ENCODE peak calls at places on chromosome X, in nine cellular contexts. X is CD8-positive, alpha-beta T cell; E is cardiac fibroblast; G is stomach; T is sigmoid colon; Z is fibroblast of the aortic adventitia; O is lower leg skin; F is fibroblast of mammary gland; K is breast epithelium. A is an unnamed sample.

GRCh38 chrX:120302434-120302833 is 8.8 kb downstream of the TMEM255A start:
- DNase-seq in X (peak; percentile 29), E (no peak), G (no peak), T (no peak), Z (no peak), O (no peak), F (no peak), K (no peak), A (no peak)

GRCh38 chrX:122269243-122269781 is 914.8 kb upstream of the GRIA3 start:
- DNase-seq in X (no peak), E (no peak), G (no peak), T (no peak), Z (no peak), O (no peak), F (peak; percentile 0), K (no peak), A (no peak)

GRCh38 chrX:142998447-142999208 is 27.1 kb upstream of the SPANXN4 start:
- DNase-seq in X (no peak), E (peak; percentile 1), G (no peak), T (no peak), Z (no peak), O (no peak), F (peak; percentile 1), K (no peak), A (no peak)

GRCh38 chrX:8684201-8684600 is 47.7 kb downstream of the ANOS1 start:
- DNase-seq in X (no peak), E (no peak), G (no peak), T (no peak), Z (no peak), O (no peak), F (no peak), K (no peak), A (no peak)

GRCh38 chrX:113384628-113385027 is 544.0 kb upstream of the AMOT start:
- DNase-seq in X (no peak), E (peak; percentile 86), G (no peak), T (no peak), Z (peak; percentile 91), O (peak; percentile 25), F (peak; percentile 91), K (no peak), A (no peak)

GRCh38 chrX:102650903-102651241 is 411 bp upstream of the GPRASP1 start:
- DNase-seq in X (no peak), E (no peak), G (no peak), T (no peak), Z (no peak), O (no peak), F (peak; percentile 4), K (no peak), A (no peak)

GRCh38 chrX:103628386-103629290 is at the start of gene TCEAL1:
- DNase-seq in X (peak; percentile 37), E (peak; percentile 40), G (peak; percentile 58), T (peak; percentile 89), Z (peak; percentile 31), O (peak; percentile 39), F (peak; percentile 42), K (peak; percentile 56), A (peak; percentile 35)

GRCh38 chrX:150680974-150681373 is 12.2 kb upstream of the MTMR1 start:
- DNase-seq in X (no peak), E (peak; percentile 48), G (no peak), T (no peak), Z (peak; percentile 32), O (no peak), F (peak; percentile 23), K (no peak), A (no peak)

GRCh38 chrX:129665916-129666644 is 11.3 kb upstream of the APLN start:
- DNase-seq in X (no peak), E (peak; percentile 83), G (no peak), T (no peak), Z (peak; percentile 86), O (no peak), F (peak; percentile 76), K (no peak), A (no peak)

GRCh38 chrX:39948564-39948963 is 149.2 kb downstream of the BCOR start:
- DNase-seq in X (no peak), E (no peak), G (no peak), T (no peak), Z (no peak), O (no peak), F (no peak), K (no peak), A (no peak)

DNA sequence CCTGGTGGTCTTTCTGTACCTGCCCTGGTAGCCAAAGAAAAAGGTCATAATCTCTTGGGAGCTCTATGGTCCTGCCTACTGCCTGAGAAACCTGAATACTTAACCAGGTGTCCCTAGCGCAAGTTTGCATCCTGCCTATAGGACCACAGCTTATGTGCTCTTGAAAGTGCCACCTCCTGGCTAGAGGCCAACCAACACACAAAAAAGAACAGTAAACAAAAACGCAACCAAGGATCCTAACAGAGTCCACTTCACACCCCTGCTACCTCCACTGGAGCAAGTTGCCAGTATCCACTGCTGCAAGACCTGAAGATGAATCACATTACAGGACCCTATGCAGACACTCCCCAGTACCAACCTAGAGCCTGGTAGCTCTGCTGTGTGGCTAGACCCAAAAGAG is 103.2 kb upstream of the PABPC5 start:
- DNase-seq in X (no peak), E (no peak), G (no peak), T (no peak), Z (no peak), O (no peak), F (no peak), K (no peak), A (no peak)
- TF ChIP-seq CTCF in X (no peak), E (no peak), G (no peak), T (no peak), Z (no peak), O (no peak), F (no peak), K (no peak), A (no peak)

DNA sequence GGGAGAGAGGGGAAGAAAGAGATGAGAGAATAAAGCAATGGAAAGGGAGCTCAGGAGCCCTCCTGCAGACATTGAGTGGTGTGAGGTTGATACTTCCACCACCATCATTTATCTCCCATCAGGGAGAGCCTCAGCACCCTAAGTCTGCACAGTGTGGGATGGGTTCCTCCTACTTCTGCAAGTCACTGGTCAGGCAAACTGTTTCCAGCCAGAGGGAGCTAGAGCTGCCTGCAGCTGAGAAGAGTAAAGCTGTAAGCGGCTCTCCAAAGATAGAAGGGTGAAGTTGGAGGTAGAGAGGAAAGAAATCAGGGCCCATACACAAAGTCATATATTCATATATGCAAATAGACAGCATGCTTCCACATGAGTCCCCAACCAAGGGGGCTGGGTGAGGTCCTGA is 21.8 kb upstream of the ZNF81 start:
- DNase-seq in X (no peak), E (peak; percentile 7), G (no peak), T (no peak), Z (peak; percentile 20), O (no peak), F (no peak), K (no peak), A (no peak)
- TF ChIP-seq CTCF in X (no peak), E (peak; percentile 5), G (no peak), T (no peak), Z (peak; percentile 25), O (no peak), F (no peak), K (no peak), A (no peak)

GRCh38 chrX:110346681-110347080 is 12.0 kb upstream of the RTL9 start:
- DNase-seq in X (no peak), E (peak; percentile 56), G (peak; percentile 27), T (no peak), Z (peak; percentile 11), O (peak; percentile 11), F (no peak), K (no peak), A (no peak)
- TF ChIP-seq CTCF in X (no peak), E (peak; percentile 24), G (no peak), T (no peak), Z (peak; percentile 12), O (no peak), F (no peak), K (no peak), A (no peak)

DNA sequence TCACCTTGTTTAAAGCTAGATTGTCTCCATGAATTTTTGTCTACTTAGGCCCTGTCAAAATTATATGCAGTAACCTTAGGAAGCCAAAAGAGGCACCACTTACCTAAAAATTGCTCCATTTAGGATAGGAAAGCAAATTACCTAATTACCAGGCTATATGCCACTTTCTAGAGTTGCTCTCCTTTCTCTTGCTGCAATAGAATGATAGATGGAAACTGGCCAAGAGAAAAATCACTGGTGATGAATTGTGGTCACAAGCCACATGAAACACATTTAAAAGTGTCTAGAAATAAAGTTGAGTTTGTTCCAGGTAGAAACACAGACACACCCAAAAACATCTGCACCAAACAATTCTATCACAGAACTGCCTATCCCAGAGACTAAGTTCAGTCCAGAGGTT is 337.8 kb downstream of the PCDH19 start:
- DNase-seq in X (no peak), E (no peak), G (no peak), T (no peak), Z (peak; percentile 46), O (no peak), F (peak; percentile 21), K (no peak), A (no peak)
- TF ChIP-seq CTCF in X (no peak), E (no peak), G (no peak), T (no peak), Z (no peak), O (no peak), F (no peak), K (no peak), A (no peak)

DNA sequence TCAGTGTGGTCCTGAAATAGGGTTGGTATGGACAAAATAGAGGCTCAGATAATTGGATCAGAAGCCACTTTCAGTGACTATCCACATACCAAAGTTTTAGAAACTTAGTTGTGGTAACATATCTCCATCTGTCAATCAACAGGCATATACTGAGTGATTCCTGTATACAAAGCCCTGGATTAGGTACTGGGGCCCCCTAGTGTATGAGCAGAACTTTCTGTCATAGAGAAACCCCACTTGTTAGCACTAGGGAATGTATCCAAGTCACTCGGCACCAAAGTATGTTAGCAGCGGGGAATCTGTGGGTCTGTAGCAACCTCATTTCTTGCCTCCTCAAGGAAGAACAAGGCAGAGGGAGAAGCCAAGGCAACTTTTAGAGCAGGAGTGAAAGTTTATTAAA is 50.7 kb downstream of the MAP7D3 start:
- DNase-seq in X (no peak), E (peak; percentile 44), G (no peak), T (no peak), Z (peak; percentile 38), O (no peak), F (peak; percentile 60), K (no peak), A (no peak)
- TF ChIP-seq CTCF in X (no peak), E (peak; percentile 30), G (peak; percentile 12), T (no peak), Z (peak; percentile 22), O (no peak), F (peak; percentile 54), K (no peak), A (no peak)

GRCh38 chrX:138745215-138745614 is 33.7 kb upstream of the FGF13 start:
- DNase-seq in X (peak; percentile 19), E (peak; percentile 54), G (no peak), T (no peak), Z (peak; percentile 71), O (peak; percentile 14), F (peak; percentile 62), K (no peak), A (no peak)

DNA sequence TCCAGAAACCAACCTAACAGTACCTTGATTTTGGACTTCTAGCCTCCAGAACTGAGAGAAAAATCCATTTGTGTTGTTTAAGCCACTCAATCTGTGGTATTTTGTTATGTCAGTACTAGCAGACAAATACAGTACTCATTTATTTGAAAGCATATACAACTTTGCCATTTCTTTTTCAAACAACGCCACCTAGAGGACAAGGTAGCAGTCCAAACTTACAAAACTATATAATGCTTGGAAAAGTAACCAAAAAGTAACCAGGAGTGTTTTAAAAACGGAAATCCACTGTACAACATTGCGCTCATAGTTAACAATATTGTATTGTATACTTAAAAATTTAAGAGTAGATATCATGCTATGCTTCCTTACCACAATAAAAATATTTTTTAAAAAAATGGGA is 37.0 kb upstream of the FGF13 start:
- DNase-seq in X (no peak), E (peak; percentile 7), G (no peak), T (no peak), Z (peak; percentile 37), O (no peak), F (peak; percentile 36), K (no peak), A (no peak)
- TF ChIP-seq CTCF in X (no peak), E (peak; percentile 23), G (peak; percentile 34), T (no peak), Z (peak; percentile 54), O (no peak), F (peak; percentile 51), K (no peak), A (no peak)

A was measured in omental fat pad.